ENCODE peak calls at places on chromosomes 1 and 21, in eight cellular contexts. One of them, this sample, is unnamed.

GRCh38 chr1:236509647-236510401 is 14.0 kb upstream of the LGALS8 start:
- DNase-seq in NCI-H524 treated with DMSO at 0.1 percent for 48 hours: no peak
- DNase-seq in hippocampal formation: no peak
- DNase-seq in effector memory CD8-positive, alpha-beta T cell: no peak
- DNase-seq in CD8-positive, alpha-beta memory T cell: no peak
- DNase-seq in COLO829: no peak
- DNase-seq in NCI-H1092 treated with DMSO at 0.1 percent for 48 hours: no peak
- DNase-seq in Daoy: no peak
- DNase-seq in this sample: no peak

GRCh38 chr1:6208723-6209660 is 3.1 kb downstream of the RNF207 start:
- DNase-seq in NCI-H524 treated with DMSO at 0.1 percent for 48 hours: no peak
- DNase-seq in hippocampal formation: peak; percentile 9
- DNase-seq in effector memory CD8-positive, alpha-beta T cell: no peak
- DNase-seq in CD8-positive, alpha-beta memory T cell: no peak
- DNase-seq in COLO829: peak; percentile 57
- DNase-seq in NCI-H1092 treated with DMSO at 0.1 percent for 48 hours: peak; percentile 92
- DNase-seq in Daoy: peak; percentile 55
- DNase-seq in this sample: no peak

GRCh38 chr1:245804696-245805095 is 649.9 kb downstream of the KIF26B start:
- DNase-seq in NCI-H524 treated with DMSO at 0.1 percent for 48 hours: no peak
- DNase-seq in hippocampal formation: no peak
- DNase-seq in effector memory CD8-positive, alpha-beta T cell: no peak
- DNase-seq in CD8-positive, alpha-beta memory T cell: no peak
- DNase-seq in COLO829: no peak
- DNase-seq in NCI-H1092 treated with DMSO at 0.1 percent for 48 hours: no peak
- DNase-seq in Daoy: no peak
- DNase-seq in this sample: no peak

GRCh38 chr1:172917972-172918371 is 132.8 kb downstream of the TNFSF18 start:
- DNase-seq in NCI-H524 treated with DMSO at 0.1 percent for 48 hours: no peak
- DNase-seq in hippocampal formation: no peak
- DNase-seq in effector memory CD8-positive, alpha-beta T cell: no peak
- DNase-seq in CD8-positive, alpha-beta memory T cell: no peak
- DNase-seq in COLO829: peak; percentile 90
- DNase-seq in NCI-H1092 treated with DMSO at 0.1 percent for 48 hours: no peak
- DNase-seq in Daoy: peak; percentile 93
- DNase-seq in this sample: no peak

GRCh38 chr21:34914239-34914638 is 134.9 kb downstream of the RUNX1 start:
- DNase-seq in NCI-H524 treated with DMSO at 0.1 percent for 48 hours: no peak
- DNase-seq in hippocampal formation: no peak
- DNase-seq in effector memory CD8-positive, alpha-beta T cell: no peak
- DNase-seq in CD8-positive, alpha-beta memory T cell: no peak
- DNase-seq in COLO829: no peak
- DNase-seq in NCI-H1092 treated with DMSO at 0.1 percent for 48 hours: no peak
- DNase-seq in Daoy: no peak
- DNase-seq in this sample: no peak

GRCh38 chr1:83931658-83932253 is 67.2 kb downstream of the TTLL7 start:
- DNase-seq in NCI-H524 treated with DMSO at 0.1 percent for 48 hours: no peak
- DNase-seq in hippocampal formation: no peak
- DNase-seq in effector memory CD8-positive, alpha-beta T cell: peak; percentile 7
- DNase-seq in CD8-positive, alpha-beta memory T cell: peak; percentile 37
- DNase-seq in COLO829: peak; percentile 64
- DNase-seq in NCI-H1092 treated with DMSO at 0.1 percent for 48 hours: peak; percentile 48
- DNase-seq in Daoy: peak; percentile 46
- DNase-seq in this sample: no peak

GRCh38 chr1:240621249-240621648 is 9.3 kb upstream of the GREM2 start:
- DNase-seq in NCI-H524 treated with DMSO at 0.1 percent for 48 hours: no peak
- DNase-seq in hippocampal formation: no peak
- DNase-seq in effector memory CD8-positive, alpha-beta T cell: no peak
- DNase-seq in CD8-positive, alpha-beta memory T cell: no peak
- DNase-seq in COLO829: no peak
- DNase-seq in NCI-H1092 treated with DMSO at 0.1 percent for 48 hours: no peak
- DNase-seq in Daoy: no peak
- DNase-seq in this sample: no peak

GRCh38 chr1:108149796-108150467 is 50.2 kb downstream of the SLC25A24 start:
- DNase-seq in NCI-H524 treated with DMSO at 0.1 percent for 48 hours: no peak
- DNase-seq in hippocampal formation: no peak
- DNase-seq in effector memory CD8-positive, alpha-beta T cell: no peak
- DNase-seq in CD8-positive, alpha-beta memory T cell: no peak
- DNase-seq in COLO829: no peak
- DNase-seq in NCI-H1092 treated with DMSO at 0.1 percent for 48 hours: no peak
- DNase-seq in Daoy: no peak
- DNase-seq in this sample: no peak

GRCh38 chr1:8155528-8156186 is 129.5 kb upstream of the ERRFI1 start:
- DNase-seq in NCI-H524 treated with DMSO at 0.1 percent for 48 hours: no peak
- DNase-seq in hippocampal formation: no peak
- DNase-seq in effector memory CD8-positive, alpha-beta T cell: no peak
- DNase-seq in CD8-positive, alpha-beta memory T cell: no peak
- DNase-seq in COLO829: no peak
- DNase-seq in NCI-H1092 treated with DMSO at 0.1 percent for 48 hours: no peak
- DNase-seq in Daoy: peak; percentile 58
- DNase-seq in this sample: no peak

GRCh38 chr1:110337704-110338199 is 1.4 kb upstream of the RBM15 start:
- DNase-seq in NCI-H524 treated with DMSO at 0.1 percent for 48 hours: peak; percentile 37
- DNase-seq in hippocampal formation: peak; percentile 36
- DNase-seq in effector memory CD8-positive, alpha-beta T cell: peak; percentile 12
- DNase-seq in CD8-positive, alpha-beta memory T cell: no peak
- DNase-seq in COLO829: no peak
- DNase-seq in NCI-H1092 treated with DMSO at 0.1 percent for 48 hours: peak; percentile 79
- DNase-seq in Daoy: peak; percentile 73
- DNase-seq in this sample: peak; percentile 16

GRCh38 chr1:153361129-153362109 is 3.8 kb downstream of the S100A9 start:
- DNase-seq in NCI-H524 treated with DMSO at 0.1 percent for 48 hours: no peak
- DNase-seq in hippocampal formation: no peak
- DNase-seq in effector memory CD8-positive, alpha-beta T cell: no peak
- DNase-seq in CD8-positive, alpha-beta memory T cell: no peak
- DNase-seq in COLO829: no peak
- DNase-seq in NCI-H1092 treated with DMSO at 0.1 percent for 48 hours: no peak
- DNase-seq in Daoy: no peak
- DNase-seq in this sample: no peak

GRCh38 chr1:58778593-58778992 is 5.3 kb downstream of the JUN start:
- DNase-seq in NCI-H524 treated with DMSO at 0.1 percent for 48 hours: no peak
- DNase-seq in hippocampal formation: no peak
- DNase-seq in effector memory CD8-positive, alpha-beta T cell: no peak
- DNase-seq in CD8-positive, alpha-beta memory T cell: no peak
- DNase-seq in COLO829: no peak
- DNase-seq in NCI-H1092 treated with DMSO at 0.1 percent for 48 hours: no peak
- DNase-seq in Daoy: no peak
- DNase-seq in this sample: no peak

GRCh38 chr1:37765937-37766664 is 1.2 kb upstream of the EPHA10 start:
- DNase-seq in NCI-H524 treated with DMSO at 0.1 percent for 48 hours: peak; percentile 21
- DNase-seq in hippocampal formation: no peak
- DNase-seq in effector memory CD8-positive, alpha-beta T cell: no peak
- DNase-seq in CD8-positive, alpha-beta memory T cell: no peak
- DNase-seq in COLO829: no peak
- DNase-seq in NCI-H1092 treated with DMSO at 0.1 percent for 48 hours: peak; percentile 20
- DNase-seq in Daoy: peak; percentile 32
- DNase-seq in this sample: no peak

GRCh38 chr1:230868736-230869385 is 540 bp upstream of the C1orf198 start:
- DNase-seq in NCI-H524 treated with DMSO at 0.1 percent for 48 hours: no peak
- DNase-seq in hippocampal formation: no peak
- DNase-seq in effector memory CD8-positive, alpha-beta T cell: peak; percentile 27
- DNase-seq in CD8-positive, alpha-beta memory T cell: no peak
- DNase-seq in COLO829: no peak
- DNase-seq in NCI-H1092 treated with DMSO at 0.1 percent for 48 hours: peak; percentile 80
- DNase-seq in Daoy: peak; percentile 56
- DNase-seq in this sample: no peak

GRCh38 chr1:94676686-94677085 is 135.1 kb upstream of the F3 start:
- DNase-seq in NCI-H524 treated with DMSO at 0.1 percent for 48 hours: no peak
- DNase-seq in hippocampal formation: no peak
- DNase-seq in effector memory CD8-positive, alpha-beta T cell: no peak
- DNase-seq in CD8-positive, alpha-beta memory T cell: no peak
- DNase-seq in COLO829: no peak
- DNase-seq in NCI-H1092 treated with DMSO at 0.1 percent for 48 hours: no peak
- DNase-seq in Daoy: no peak
- DNase-seq in this sample: no peak

GRCh38 chr1:20344738-20345137 is 54.1 kb downstream of the VWA5B1 start:
- DNase-seq in NCI-H524 treated with DMSO at 0.1 percent for 48 hours: no peak
- DNase-seq in hippocampal formation: no peak
- DNase-seq in effector memory CD8-positive, alpha-beta T cell: no peak
- DNase-seq in CD8-positive, alpha-beta memory T cell: no peak
- DNase-seq in COLO829: no peak
- DNase-seq in NCI-H1092 treated with DMSO at 0.1 percent for 48 hours: no peak
- DNase-seq in Daoy: no peak
- DNase-seq in this sample: no peak

GRCh38 chr1:29623501-29623900 is 387.2 kb downstream of the PTPRU start:
- DNase-seq in NCI-H524 treated with DMSO at 0.1 percent for 48 hours: no peak
- DNase-seq in hippocampal formation: no peak
- DNase-seq in effector memory CD8-positive, alpha-beta T cell: no peak
- DNase-seq in CD8-positive, alpha-beta memory T cell: no peak
- DNase-seq in COLO829: no peak
- DNase-seq in NCI-H1092 treated with DMSO at 0.1 percent for 48 hours: no peak
- DNase-seq in Daoy: no peak
- DNase-seq in this sample: no peak

GRCh38 chr1:182972821-182973220 is 19.9 kb upstream of the SHCBP1L start:
- DNase-seq in NCI-H524 treated with DMSO at 0.1 percent for 48 hours: no peak
- DNase-seq in hippocampal formation: no peak
- DNase-seq in effector memory CD8-positive, alpha-beta T cell: no peak
- DNase-seq in CD8-positive, alpha-beta memory T cell: no peak
- DNase-seq in COLO829: no peak
- DNase-seq in NCI-H1092 treated with DMSO at 0.1 percent for 48 hours: no peak
- DNase-seq in Daoy: no peak
- DNase-seq in this sample: no peak

GRCh38 chr1:228778466-228778865 is 43.2 kb downstream of the RHOU start:
- DNase-seq in NCI-H524 treated with DMSO at 0.1 percent for 48 hours: no peak
- DNase-seq in hippocampal formation: no peak
- DNase-seq in effector memory CD8-positive, alpha-beta T cell: no peak
- DNase-seq in CD8-positive, alpha-beta memory T cell: no peak
- DNase-seq in COLO829: no peak
- DNase-seq in NCI-H1092 treated with DMSO at 0.1 percent for 48 hours: no peak
- DNase-seq in Daoy: no peak
- DNase-seq in this sample: no peak

GRCh38 chr1:240712014-240712731 is 100.2 kb upstream of the GREM2 start:
- DNase-seq in NCI-H524 treated with DMSO at 0.1 percent for 48 hours: no peak
- DNase-seq in hippocampal formation: no peak
- DNase-seq in effector memory CD8-positive, alpha-beta T cell: no peak
- DNase-seq in CD8-positive, alpha-beta memory T cell: no peak
- DNase-seq in COLO829: no peak
- DNase-seq in NCI-H1092 treated with DMSO at 0.1 percent for 48 hours: no peak
- DNase-seq in Daoy: no peak
- DNase-seq in this sample: no peak

GRCh38 chr1:217315346-217315745 is 315.5 kb downstream of the GPATCH2 start:
- DNase-seq in NCI-H524 treated with DMSO at 0.1 percent for 48 hours: no peak
- DNase-seq in hippocampal formation: no peak
- DNase-seq in effector memory CD8-positive, alpha-beta T cell: no peak
- DNase-seq in CD8-positive, alpha-beta memory T cell: no peak
- DNase-seq in COLO829: no peak
- DNase-seq in NCI-H1092 treated with DMSO at 0.1 percent for 48 hours: no peak
- DNase-seq in Daoy: no peak
- DNase-seq in this sample: no peak

GRCh38 chr1:39453603-39454002 is 37.8 kb upstream of the BMP8A start:
- DNase-seq in NCI-H524 treated with DMSO at 0.1 percent for 48 hours: no peak
- DNase-seq in hippocampal formation: no peak
- DNase-seq in effector memory CD8-positive, alpha-beta T cell: no peak
- DNase-seq in CD8-positive, alpha-beta memory T cell: no peak
- DNase-seq in COLO829: no peak
- DNase-seq in NCI-H1092 treated with DMSO at 0.1 percent for 48 hours: no peak
- DNase-seq in Daoy: peak; percentile 14
- DNase-seq in this sample: no peak

GRCh38 chr1:227541796-227542152 is 21.6 kb upstream of the ZNF678 start:
- DNase-seq in NCI-H524 treated with DMSO at 0.1 percent for 48 hours: no peak
- DNase-seq in hippocampal formation: no peak
- DNase-seq in effector memory CD8-positive, alpha-beta T cell: no peak
- DNase-seq in CD8-positive, alpha-beta memory T cell: peak; percentile 12
- DNase-seq in COLO829: no peak
- DNase-seq in NCI-H1092 treated with DMSO at 0.1 percent for 48 hours: no peak
- DNase-seq in Daoy: no peak
- DNase-seq in this sample: no peak

GRCh38 chr1:89085781-89086180 is 20.8 kb upstream of the GBP1 start:
- DNase-seq in NCI-H524 treated with DMSO at 0.1 percent for 48 hours: no peak
- DNase-seq in hippocampal formation: no peak
- DNase-seq in effector memory CD8-positive, alpha-beta T cell: peak; percentile 27
- DNase-seq in CD8-positive, alpha-beta memory T cell: peak; percentile 56
- DNase-seq in COLO829: no peak
- DNase-seq in NCI-H1092 treated with DMSO at 0.1 percent for 48 hours: peak; percentile 57
- DNase-seq in Daoy: peak; percentile 44
- DNase-seq in this sample: no peak

GRCh38 chr1:220884109-220884980 is 5.1 kb downstream of the HLX start:
- DNase-seq in NCI-H524 treated with DMSO at 0.1 percent for 48 hours: no peak
- DNase-seq in hippocampal formation: no peak
- DNase-seq in effector memory CD8-positive, alpha-beta T cell: no peak
- DNase-seq in CD8-positive, alpha-beta memory T cell: no peak
- DNase-seq in COLO829: no peak
- DNase-seq in NCI-H1092 treated with DMSO at 0.1 percent for 48 hours: no peak
- DNase-seq in Daoy: no peak
- DNase-seq in this sample: no peak